ENCODE peak calls at places on chromosomes 3 and 15, in eight cellular contexts. One of them, this sample, is unnamed.

GRCh38 chr15:83920115-83920514 is 266.2 kb downstream of the ADAMTSL3 start:
- DNase-seq in endodermal cell: no peak
- DNase-seq in AG09319: no peak
- DNase-seq in stomach: no peak
- DNase-seq in GM12865: no peak
- DNase-seq in cardiac fibroblast: no peak
- DNase-seq in D721Med: no peak
- DNase-seq in HepG2: no peak
- DNase-seq in this sample: no peak

GRCh38 chr3:152260026-152260425 is 8.7 kb upstream of the MBNL1 start:
- DNase-seq in endodermal cell: no peak
- DNase-seq in AG09319: no peak
- DNase-seq in stomach: no peak
- DNase-seq in GM12865: no peak
- DNase-seq in cardiac fibroblast: no peak
- DNase-seq in D721Med: no peak
- DNase-seq in HepG2: peak
- DNase-seq in this sample: no peak

GRCh38 chr15:45184562-45185041 is 3.2 kb downstream of the SHF start:
- DNase-seq in endodermal cell: no peak
- DNase-seq in AG09319: no peak
- DNase-seq in stomach: no peak
- DNase-seq in GM12865: no peak
- DNase-seq in cardiac fibroblast: no peak
- DNase-seq in D721Med: no peak
- DNase-seq in HepG2: no peak
- DNase-seq in this sample: no peak

GRCh38 chr15:74844319-74845207 is 1.6 kb upstream of the ULK3 start:
- DNase-seq in endodermal cell: no peak
- DNase-seq in AG09319: no peak
- DNase-seq in stomach: no peak
- DNase-seq in GM12865: no peak
- DNase-seq in cardiac fibroblast: no peak
- DNase-seq in D721Med: peak
- DNase-seq in HepG2: no peak
- DNase-seq in this sample: no peak

GRCh38 chr3:72887378-72887722 is 496 bp upstream of the GXYLT2 start:
- DNase-seq in endodermal cell: no peak
- DNase-seq in AG09319: no peak
- DNase-seq in stomach: no peak
- DNase-seq in GM12865: no peak
- DNase-seq in cardiac fibroblast: no peak
- DNase-seq in D721Med: no peak
- DNase-seq in HepG2: no peak
- DNase-seq in this sample: no peak

GRCh38 chr3:182364323-182364722 is 429.0 kb upstream of the ATP11B start:
- DNase-seq in endodermal cell: peak
- DNase-seq in AG09319: no peak
- DNase-seq in stomach: no peak
- DNase-seq in GM12865: no peak
- DNase-seq in cardiac fibroblast: no peak
- DNase-seq in D721Med: no peak
- DNase-seq in HepG2: no peak
- DNase-seq in this sample: peak

GRCh38 chr3:116958291-116958690 is 248.7 kb downstream of the TUSC7 start:
- DNase-seq in endodermal cell: no peak
- DNase-seq in AG09319: no peak
- DNase-seq in stomach: no peak
- DNase-seq in GM12865: no peak
- DNase-seq in cardiac fibroblast: no peak
- DNase-seq in D721Med: no peak
- DNase-seq in HepG2: no peak
- DNase-seq in this sample: no peak

GRCh38 chr3:146598486-146598885 is 6.7 kb downstream of the PLSCR5 start:
- DNase-seq in endodermal cell: no peak
- DNase-seq in AG09319: no peak
- DNase-seq in stomach: no peak
- DNase-seq in GM12865: no peak
- DNase-seq in cardiac fibroblast: no peak
- DNase-seq in D721Med: no peak
- DNase-seq in HepG2: no peak
- DNase-seq in this sample: no peak

GRCh38 chr15:37536967-37537624 is 397.3 kb upstream of the TMCO5A start:
- DNase-seq in endodermal cell: no peak
- DNase-seq in AG09319: no peak
- DNase-seq in stomach: no peak
- DNase-seq in GM12865: no peak
- DNase-seq in cardiac fibroblast: no peak
- DNase-seq in D721Med: no peak
- DNase-seq in HepG2: no peak
- DNase-seq in this sample: no peak

GRCh38 chr3:53803124-53803815 is 42.9 kb downstream of the CHDH start:
- DNase-seq in endodermal cell: peak
- DNase-seq in AG09319: no peak
- DNase-seq in stomach: no peak
- DNase-seq in GM12865: no peak
- DNase-seq in cardiac fibroblast: no peak
- DNase-seq in D721Med: no peak
- DNase-seq in HepG2: no peak
- DNase-seq in this sample: no peak

GRCh38 chr3:42099020-42099765 is 8.0 kb downstream of the TRAK1 start:
- DNase-seq in endodermal cell: no peak
- DNase-seq in AG09319: no peak
- DNase-seq in stomach: no peak
- DNase-seq in GM12865: no peak
- DNase-seq in cardiac fibroblast: no peak
- DNase-seq in D721Med: no peak
- DNase-seq in HepG2: no peak
- DNase-seq in this sample: no peak

GRCh38 chr15:53831907-53832793 is 72.7 kb upstream of the WDR72 start:
- DNase-seq in endodermal cell: peak
- DNase-seq in AG09319: no peak
- DNase-seq in stomach: no peak
- DNase-seq in GM12865: no peak
- DNase-seq in cardiac fibroblast: no peak
- DNase-seq in D721Med: no peak
- DNase-seq in HepG2: peak
- DNase-seq in this sample: no peak

GRCh38 chr15:31740203-31740602 is 290.1 kb upstream of the CHRNA7 start:
- DNase-seq in endodermal cell: peak
- DNase-seq in AG09319: no peak
- DNase-seq in stomach: no peak
- DNase-seq in GM12865: no peak
- DNase-seq in cardiac fibroblast: no peak
- DNase-seq in D721Med: peak
- DNase-seq in HepG2: no peak
- DNase-seq in this sample: no peak

GRCh38 chr15:53665930-53666329 is 93.5 kb downstream of the WDR72 start:
- DNase-seq in endodermal cell: no peak
- DNase-seq in AG09319: no peak
- DNase-seq in stomach: no peak
- DNase-seq in GM12865: no peak
- DNase-seq in cardiac fibroblast: no peak
- DNase-seq in D721Med: no peak
- DNase-seq in HepG2: peak
- DNase-seq in this sample: no peak

GRCh38 chr3:161275919-161276318 is 54.8 kb downstream of the NMD3 start:
- DNase-seq in endodermal cell: no peak
- DNase-seq in AG09319: no peak
- DNase-seq in stomach: no peak
- DNase-seq in GM12865: no peak
- DNase-seq in cardiac fibroblast: no peak
- DNase-seq in D721Med: no peak
- DNase-seq in HepG2: no peak
- DNase-seq in this sample: no peak

GRCh38 chr3:53806182-53807116 is 39.8 kb downstream of the CHDH start:
- DNase-seq in endodermal cell: peak
- DNase-seq in AG09319: peak
- DNase-seq in stomach: no peak
- DNase-seq in GM12865: peak
- DNase-seq in cardiac fibroblast: peak
- DNase-seq in D721Med: no peak
- DNase-seq in HepG2: peak
- DNase-seq in this sample: peak

GRCh38 chr3:45704544-45704943 is 15.3 kb downstream of the SACM1L start:
- DNase-seq in endodermal cell: no peak
- DNase-seq in AG09319: no peak
- DNase-seq in stomach: no peak
- DNase-seq in GM12865: no peak
- DNase-seq in cardiac fibroblast: no peak
- DNase-seq in D721Med: no peak
- DNase-seq in HepG2: no peak
- DNase-seq in this sample: no peak

GRCh38 chr3:30945291-30945690 is 50.8 kb upstream of the GADL1 start:
- DNase-seq in endodermal cell: no peak
- DNase-seq in AG09319: no peak
- DNase-seq in stomach: no peak
- DNase-seq in GM12865: no peak
- DNase-seq in cardiac fibroblast: no peak
- DNase-seq in D721Med: no peak
- DNase-seq in HepG2: no peak
- DNase-seq in this sample: no peak

GRCh38 chr3:133274477-133274876 is 125.4 kb upstream of the BFSP2 start:
- DNase-seq in endodermal cell: no peak
- DNase-seq in AG09319: no peak
- DNase-seq in stomach: no peak
- DNase-seq in GM12865: peak
- DNase-seq in cardiac fibroblast: no peak
- DNase-seq in D721Med: no peak
- DNase-seq in HepG2: no peak
- DNase-seq in this sample: no peak

GRCh38 chr15:64149424-64150235 is 1.9 kb upstream of the SNX22 start:
- DNase-seq in endodermal cell: peak
- DNase-seq in AG09319: no peak
- DNase-seq in stomach: no peak
- DNase-seq in GM12865: peak
- DNase-seq in cardiac fibroblast: no peak
- DNase-seq in D721Med: no peak
- DNase-seq in HepG2: no peak
- DNase-seq in this sample: no peak

GRCh38 chr3:143464850-143465249 is 345.3 kb downstream of the CHST2 start:
- DNase-seq in endodermal cell: no peak
- DNase-seq in AG09319: no peak
- DNase-seq in stomach: no peak
- DNase-seq in GM12865: peak
- DNase-seq in cardiac fibroblast: no peak
- DNase-seq in D721Med: no peak
- DNase-seq in HepG2: no peak
- DNase-seq in this sample: no peak

GRCh38 chr3:153289334-153289808 is 127.3 kb downstream of the RAP2B start:
- DNase-seq in endodermal cell: no peak
- DNase-seq in AG09319: no peak
- DNase-seq in stomach: no peak
- DNase-seq in GM12865: no peak
- DNase-seq in cardiac fibroblast: no peak
- DNase-seq in D721Med: no peak
- DNase-seq in HepG2: no peak
- DNase-seq in this sample: no peak

GRCh38 chr3:105162448-105162847 is 204.3 kb upstream of the ALCAM start:
- DNase-seq in endodermal cell: no peak
- DNase-seq in AG09319: no peak
- DNase-seq in stomach: no peak
- DNase-seq in GM12865: peak
- DNase-seq in cardiac fibroblast: no peak
- DNase-seq in D721Med: no peak
- DNase-seq in HepG2: no peak
- DNase-seq in this sample: no peak

GRCh38 chr3:19792388-19792787 is 141.6 kb downstream of the EFHB start:
- DNase-seq in endodermal cell: no peak
- DNase-seq in AG09319: no peak
- DNase-seq in stomach: no peak
- DNase-seq in GM12865: no peak
- DNase-seq in cardiac fibroblast: no peak
- DNase-seq in D721Med: no peak
- DNase-seq in HepG2: no peak
- DNase-seq in this sample: no peak
- TF ChIP-seq CTCF in endodermal cell: peak
- TF ChIP-seq CTCF in AG09319: no peak
- TF ChIP-seq CTCF in stomach: no peak
- TF ChIP-seq CTCF in GM12865: no peak
- TF ChIP-seq CTCF in cardiac fibroblast: no peak
- TF ChIP-seq CTCF in D721Med: no peak
- TF ChIP-seq CTCF in HepG2: no peak
- TF ChIP-seq CTCF in this sample: no peak

DNA sequence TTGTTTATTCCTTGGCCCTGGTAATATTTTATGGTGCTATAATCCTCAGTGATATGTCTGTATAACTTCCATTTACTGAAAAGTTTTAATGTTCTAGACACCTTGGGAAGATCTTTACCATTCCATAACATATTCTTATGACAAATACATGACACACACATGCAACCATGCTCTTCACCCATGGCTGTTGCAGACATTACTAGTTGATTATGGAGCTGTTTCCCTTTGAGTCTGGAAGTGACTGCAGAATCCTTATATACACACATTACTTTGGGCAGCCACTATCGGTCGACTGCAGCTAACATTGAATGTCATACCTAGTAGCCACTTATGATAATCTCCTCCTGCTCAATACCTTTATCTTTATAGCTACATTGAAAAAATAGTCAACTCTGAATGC is 243.1 kb upstream of the ADAMTS9 start:
- DNase-seq in endodermal cell: no peak
- DNase-seq in AG09319: no peak
- DNase-seq in stomach: no peak
- DNase-seq in GM12865: no peak
- DNase-seq in cardiac fibroblast: no peak
- DNase-seq in D721Med: no peak
- DNase-seq in HepG2: no peak
- DNase-seq in this sample: no peak
- TF ChIP-seq CTCF in endodermal cell: no peak
- TF ChIP-seq CTCF in AG09319: no peak
- TF ChIP-seq CTCF in stomach: no peak
- TF ChIP-seq CTCF in GM12865: no peak
- TF ChIP-seq CTCF in cardiac fibroblast: no peak
- TF ChIP-seq CTCF in D721Med: no peak
- TF ChIP-seq CTCF in HepG2: no peak
- TF ChIP-seq CTCF in this sample: no peak

DNA sequence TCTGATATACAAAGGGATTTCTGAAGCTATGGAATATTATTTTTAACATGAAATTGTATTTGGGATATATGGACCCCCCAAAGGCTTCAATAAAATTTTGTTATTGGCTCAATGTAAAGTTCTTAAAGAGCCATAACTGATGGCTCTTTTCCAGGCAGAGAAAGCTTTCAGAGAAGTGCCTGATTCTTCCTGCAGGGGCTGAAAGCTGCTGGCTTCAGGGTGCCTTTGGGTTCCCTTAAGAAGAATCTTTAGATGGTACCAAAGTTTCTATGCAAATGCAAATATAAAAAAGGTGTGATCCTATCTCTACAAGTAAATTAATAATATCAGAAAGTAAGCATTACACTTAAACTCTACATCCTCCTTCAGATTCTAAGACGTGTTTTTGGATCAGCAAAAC is 72.6 kb downstream of the NR2F2 start:
- DNase-seq in endodermal cell: no peak
- DNase-seq in AG09319: no peak
- DNase-seq in stomach: no peak
- DNase-seq in GM12865: no peak
- DNase-seq in cardiac fibroblast: no peak
- DNase-seq in D721Med: no peak
- DNase-seq in HepG2: no peak
- DNase-seq in this sample: no peak
- TF ChIP-seq CTCF in endodermal cell: peak
- TF ChIP-seq CTCF in AG09319: no peak
- TF ChIP-seq CTCF in stomach: no peak
- TF ChIP-seq CTCF in GM12865: no peak
- TF ChIP-seq CTCF in cardiac fibroblast: no peak
- TF ChIP-seq CTCF in D721Med: no peak
- TF ChIP-seq CTCF in HepG2: no peak
- TF ChIP-seq CTCF in this sample: no peak

GRCh38 chr3:139329364-139329850 is 14.4 kb upstream of the MRPS22 start:
- DNase-seq in endodermal cell: peak
- DNase-seq in AG09319: peak
- DNase-seq in stomach: peak
- DNase-seq in GM12865: peak
- DNase-seq in cardiac fibroblast: peak
- DNase-seq in D721Med: peak
- DNase-seq in HepG2: peak
- DNase-seq in this sample: peak
- TF ChIP-seq CTCF in endodermal cell: peak
- TF ChIP-seq CTCF in AG09319: no peak
- TF ChIP-seq CTCF in stomach: peak
- TF ChIP-seq CTCF in GM12865: peak
- TF ChIP-seq CTCF in cardiac fibroblast: peak
- TF ChIP-seq CTCF in D721Med: peak
- TF ChIP-seq CTCF in HepG2: peak
- TF ChIP-seq CTCF in this sample: peak

This sample was measured in astrocyte of the cerebellum.